ENCODE peak calls at places on chromosomes 5 and 9, in ten cellular contexts. S is IMR-90; R is endothelial cell of umbilical vein; M is lower leg skin; I is HFFc6; N is GM12865; K is pancreas; B is tibial artery; E is activated CD8-positive, alpha-beta T cell treated with anti-CD3 and anti-CD28 coated beads for 36 hours; A is GM13976. U is an unnamed sample.

GRCh38 chr5:139746691-139747582 is 48.7 kb upstream of the PSD2 start:
- DNase-seq in S (peak; percentile 46), R (no peak), M (no peak), I (no peak), N (peak; percentile 72), K (no peak), B (peak; percentile 79), E (peak; percentile 93), A (peak; percentile 81), U (peak; percentile 72)

GRCh38 chr5:142871880-142872200 is 101.7 kb downstream of the ARHGAP26 start:
- DNase-seq in S (peak; percentile 29), R (no peak), M (no peak), I (no peak), N (no peak), K (no peak), B (no peak), E (no peak), A (no peak), U (no peak)

GRCh38 chr5:135219868-135220267 is 179.2 kb downstream of the MACROH2A1 start:
- DNase-seq in S (no peak), R (no peak), M (peak; percentile 13), I (no peak), N (no peak), K (no peak), B (peak; percentile 33), E (no peak), A (no peak), U (no peak)

GRCh38 chr9:83355024-83355444 is 183.2 kb downstream of the FRMD3 start:
- DNase-seq in S (peak; percentile 6), R (no peak), M (no peak), I (peak; percentile 25), N (no peak), K (no peak), B (no peak), E (no peak), A (no peak), U (no peak)

GRCh38 chr9:8374471-8374870 is 574.9 kb upstream of the DMAC1 start:
- DNase-seq in S (no peak), R (peak; percentile 83), M (no peak), I (no peak), N (no peak), K (no peak), B (no peak), E (no peak), A (no peak), U (no peak)

GRCh38 chr9:75200892-75201470 is 112.7 kb downstream of the OSTF1 start:
- DNase-seq in S (peak; percentile 49), R (peak; percentile 62), M (no peak), I (peak; percentile 34), N (peak; percentile 54), K (no peak), B (no peak), E (peak; percentile 19), A (peak; percentile 40), U (no peak)

GRCh38 chr5:136963521-136963920 is 535.6 kb downstream of the SPOCK1 start:
- DNase-seq in S (no peak), R (no peak), M (no peak), I (no peak), N (no peak), K (no peak), B (no peak), E (no peak), A (no peak), U (no peak)

GRCh38 chr9:83410701-83411100 is 127.5 kb downstream of the FRMD3 start:
- DNase-seq in S (no peak), R (no peak), M (no peak), I (peak; percentile 20), N (no peak), K (no peak), B (no peak), E (no peak), A (no peak), U (no peak)

GRCh38 chr5:160188151-160188967 is 40.9 kb upstream of the FABP6 start:
- DNase-seq in S (peak; percentile 82), R (peak; percentile 32), M (peak; percentile 39), I (peak; percentile 69), N (no peak), K (peak; percentile 79), B (peak; percentile 67), E (no peak), A (peak; percentile 59), U (peak; percentile 33)

GRCh38 chr5:164206196-164206595 is 700.8 kb downstream of the MAT2B start:
- DNase-seq in S (no peak), R (no peak), M (no peak), I (no peak), N (no peak), K (no peak), B (no peak), E (no peak), A (no peak), U (no peak)

GRCh38 chr9:99027414-99027813 is 77.5 kb upstream of the TGFBR1 start:
- DNase-seq in S (no peak), R (no peak), M (no peak), I (no peak), N (no peak), K (no peak), B (no peak), E (no peak), A (no peak), U (no peak)

GRCh38 chr9:129639756-129640085 is 2.2 kb downstream of the ASB6 start:
- DNase-seq in S (no peak), R (no peak), M (no peak), I (no peak), N (no peak), K (peak; percentile 15), B (no peak), E (no peak), A (no peak), U (no peak)

GRCh38 chr9:129643706-129644105 is 1.8 kb upstream of the ASB6 start:
- DNase-seq in S (no peak), R (no peak), M (no peak), I (no peak), N (no peak), K (no peak), B (no peak), E (no peak), A (no peak), U (no peak)

GRCh38 chr9:129640086-129640870 is 1.7 kb downstream of the ASB6 start:
- DNase-seq in S (peak; percentile 39), R (no peak), M (no peak), I (no peak), N (no peak), K (peak; percentile 45), B (no peak), E (no peak), A (no peak), U (no peak)

GRCh38 chr9:129640871-129641750 is 840 bp downstream of the ASB6 start:
- DNase-seq in S (no peak), R (no peak), M (no peak), I (no peak), N (no peak), K (peak; percentile 38), B (no peak), E (peak; percentile 48), A (peak; percentile 55), U (no peak)

DNA sequence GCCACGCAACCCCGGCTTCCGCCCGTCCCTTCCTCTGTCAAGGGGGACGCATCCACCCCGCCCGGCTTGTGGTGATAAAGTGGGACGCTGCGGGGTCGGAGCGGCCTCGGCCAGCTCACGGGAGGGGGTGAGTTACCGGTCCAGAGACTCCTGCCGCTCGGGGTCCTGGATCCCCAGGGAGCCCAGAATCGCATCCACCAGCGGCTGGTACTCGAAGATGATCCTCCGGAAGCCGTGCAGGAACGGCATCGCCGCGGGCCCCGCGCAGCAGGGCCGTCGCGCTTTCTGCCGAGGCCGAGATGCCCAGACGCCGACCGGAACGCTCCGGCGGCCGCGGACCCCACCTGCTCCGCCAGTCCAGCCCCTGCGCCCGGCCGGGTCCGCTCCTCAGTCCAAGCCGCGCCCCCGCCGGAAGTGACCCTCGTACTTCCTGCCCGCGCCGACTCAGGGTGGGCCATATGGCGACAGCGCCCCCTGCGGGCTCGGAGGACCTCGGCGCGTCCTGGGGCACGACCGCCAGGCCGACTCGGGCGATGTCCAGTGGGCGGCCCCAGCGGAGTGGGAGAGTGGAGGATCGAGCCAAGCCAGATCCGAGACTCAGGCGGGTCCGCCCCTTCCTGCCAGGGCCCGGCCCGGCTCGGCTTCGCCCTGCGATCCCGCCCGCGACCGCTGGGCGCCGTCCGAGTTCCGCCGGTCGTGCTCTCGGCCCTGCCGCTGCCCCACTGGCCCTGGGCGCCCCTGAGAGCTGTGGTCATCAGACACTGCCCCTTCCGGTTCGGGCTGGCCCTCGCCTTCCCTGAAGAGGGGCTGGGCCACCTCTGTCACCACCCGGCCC is at the start of gene ASB6:
- DNase-seq in S (peak; percentile 96), R (peak; percentile 98), M (peak; percentile 94), I (peak; percentile 94), N (peak; percentile 97), K (peak; percentile 96), B (peak; percentile 99), E (peak; percentile 97), A (peak; percentile 100), U (peak; percentile 100)
- TF ChIP-seq CTCF in S (peak; percentile 98), R (peak; percentile 99), M (no peak), I (peak; percentile 100), N (peak; percentile 85), K (peak; percentile 100), B (peak; percentile 100), E (peak; percentile 100), A (peak; percentile 94), U (peak; percentile 100)

DNA sequence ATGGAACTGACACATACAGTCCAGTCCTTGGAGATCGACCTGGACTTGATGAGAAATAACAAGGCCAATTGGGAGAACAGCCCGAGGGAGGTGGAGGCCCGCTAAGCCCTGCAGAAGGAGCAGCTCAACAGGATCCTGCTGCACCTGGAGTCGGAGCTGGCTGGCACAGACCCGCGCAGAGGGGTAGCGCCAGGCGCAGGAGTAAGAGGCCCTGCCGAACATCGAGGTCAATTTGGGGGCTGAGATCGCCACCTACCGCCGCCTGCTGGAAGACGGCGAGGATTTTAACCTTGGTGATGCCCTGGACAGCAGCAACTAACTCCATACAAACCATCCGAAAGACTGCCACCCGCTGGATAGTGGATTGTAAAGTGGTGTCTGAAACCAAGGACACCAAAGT is 1610.1 kb upstream of the ACO1 start:
- DNase-seq in S (no peak), R (no peak), M (no peak), I (no peak), N (peak; percentile 17), K (no peak), B (peak; percentile 50), E (peak; percentile 4), A (no peak), U (peak; percentile 43)
- TF ChIP-seq CTCF in S (no peak), R (no peak), M (no peak), I (no peak), N (peak; percentile 3), K (no peak), B (no peak), E (no peak), A (no peak), U (no peak)

DNA sequence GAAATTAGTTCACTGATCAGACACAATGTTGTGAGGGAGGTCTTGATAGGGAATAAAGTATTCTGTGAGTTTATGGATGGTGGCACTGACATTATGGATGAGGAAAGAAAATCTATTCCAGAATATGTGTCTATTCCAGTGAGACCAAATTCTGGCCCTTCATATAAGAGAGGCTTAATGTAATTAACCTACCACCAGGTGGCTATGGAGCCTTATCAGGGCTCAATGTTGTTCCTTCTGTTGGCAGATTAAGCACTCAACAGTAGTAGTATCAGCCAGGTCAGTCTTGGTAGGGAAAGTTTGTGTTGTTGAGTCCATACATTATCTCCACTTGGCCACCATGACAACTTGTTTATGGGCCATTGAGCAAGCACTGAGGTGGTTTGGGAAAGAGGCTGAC is 41.7 kb upstream of the BARX1 start:
- DNase-seq in S (no peak), R (no peak), M (no peak), I (no peak), N (no peak), K (no peak), B (no peak), E (no peak), A (no peak), U (no peak)
- TF ChIP-seq CTCF in S (no peak), R (no peak), M (no peak), I (peak; percentile 18), N (no peak), K (no peak), B (no peak), E (no peak), A (no peak), U (no peak)

GRCh38 chr5:123094919-123095693 is 6.1 kb downstream of the PRDM6 start:
- DNase-seq in S (peak; percentile 18), R (no peak), M (no peak), I (no peak), N (no peak), K (no peak), B (peak; percentile 80), E (no peak), A (peak; percentile 26), U (peak; percentile 82)
- TF ChIP-seq CTCF in S (peak; percentile 9), R (no peak), M (no peak), I (no peak), N (no peak), K (no peak), B (peak; percentile 17), E (no peak), A (no peak), U (peak; percentile 54)